ENCODE peak calls at places on chromosome 16, in eight cellular contexts. C is kidney epithelial cell, H is GM12878, T is RWPE1, L is ovary, G is Calu3, E is endothelial cell, I is cardiac fibroblast. R is an unnamed sample.
A peak's percentile ranks its signal among the peaks of the same experiment; 100 is the strongest.

GRCh38 chr16:46733319-46733830 is 14.8 kb downstream of the MYLK3 start:
- DNase-seq in C (no peak), H (no peak), T (no peak), L (no peak), G (no peak), E (no peak), I (no peak), R (no peak)

GRCh38 chr16:66278111-66278531 is 88.4 kb upstream of the CDH5 start:
- DNase-seq in C (no peak), H (no peak), T (peak; percentile 75), L (no peak), G (peak; percentile 93), E (no peak), I (no peak), R (no peak)

GRCh38 chr16:49703494-49703893 is 152.4 kb downstream of the ZNF423 start:
- DNase-seq in C (no peak), H (no peak), T (no peak), L (no peak), G (no peak), E (no peak), I (no peak), R (no peak)

GRCh38 chr16:1596516-1596915 is 15.4 kb downstream of the IFT140 start:
- DNase-seq in C (no peak), H (no peak), T (no peak), L (no peak), G (no peak), E (no peak), I (no peak), R (no peak)

GRCh38 chr16:72987480-72987901 is 60.4 kb downstream of the ZFHX3 start:
- DNase-seq in C (no peak), H (no peak), T (peak; percentile 75), L (no peak), G (no peak), E (no peak), I (no peak), R (no peak)

GRCh38 chr16:2970563-2970962 is 1.4 kb downstream of the PAQR4 start:
- DNase-seq in C (no peak), H (no peak), T (no peak), L (no peak), G (no peak), E (no peak), I (no peak), R (no peak)

GRCh38 chr16:69564845-69565610 is 738 bp upstream of the NFAT5 start:
- DNase-seq in C (no peak), H (no peak), T (no peak), L (no peak), G (no peak), E (no peak), I (no peak), R (no peak)

GRCh38 chr16:68770671-68771070 is 33.6 kb downstream of the CDH1 start:
- DNase-seq in C (no peak), H (no peak), T (no peak), L (no peak), G (no peak), E (no peak), I (no peak), R (no peak)

GRCh38 chr16:50841081-50841886 is 99.4 kb downstream of the CYLD start:
- DNase-seq in C (no peak), H (no peak), T (no peak), L (peak; percentile 39), G (no peak), E (no peak), I (peak; percentile 13), R (no peak)

GRCh38 chr16:75374388-75374787 is 58.9 kb downstream of the CFDP1 start:
- DNase-seq in C (no peak), H (no peak), T (no peak), L (no peak), G (no peak), E (no peak), I (no peak), R (no peak)

GRCh38 chr16:1414532-1415265 is at the start of gene UNKL:
- DNase-seq in C (no peak), H (no peak), T (peak; percentile 80), L (peak; percentile 91), G (peak; percentile 76), E (peak; percentile 86), I (peak; percentile 71), R (peak; percentile 97)

GRCh38 chr16:57297856-57298255 is 13.4 kb upstream of the PLLP start:
- DNase-seq in C (no peak), H (no peak), T (no peak), L (no peak), G (no peak), E (no peak), I (no peak), R (no peak)

GRCh38 chr16:2860826-2861567 is 3.0 kb upstream of the PRSS22 start:
- DNase-seq in C (no peak), H (no peak), T (peak; percentile 26), L (no peak), G (no peak), E (no peak), I (no peak), R (no peak)

GRCh38 chr16:19735074-19735867 is 17.2 kb downstream of the IQCK start:
- DNase-seq in C (no peak), H (no peak), T (no peak), L (no peak), G (no peak), E (no peak), I (no peak), R (no peak)

GRCh38 chr16:16021988-16022682 is 72.7 kb downstream of the ABCC1 start:
- DNase-seq in C (peak; percentile 83), H (no peak), T (peak; percentile 98), L (peak; percentile 97), G (peak; percentile 93), E (no peak), I (peak; percentile 96), R (no peak)

GRCh38 chr16:66432429-66432828 is 5.3 kb downstream of the BEAN1 start:
- DNase-seq in C (no peak), H (no peak), T (no peak), L (no peak), G (no peak), E (no peak), I (no peak), R (no peak)

GRCh38 chr16:90046122-90046970 is 27.1 kb upstream of the DBNDD1 start:
- DNase-seq in C (no peak), H (no peak), T (no peak), L (no peak), G (no peak), E (no peak), I (no peak), R (peak; percentile 23)

GRCh38 chr16:57621521-57622268 is 6.7 kb upstream of the ADGRG1 start:
- DNase-seq in C (no peak), H (no peak), T (no peak), L (peak; percentile 20), G (peak; percentile 66), E (no peak), I (no peak), R (no peak)

DNA sequence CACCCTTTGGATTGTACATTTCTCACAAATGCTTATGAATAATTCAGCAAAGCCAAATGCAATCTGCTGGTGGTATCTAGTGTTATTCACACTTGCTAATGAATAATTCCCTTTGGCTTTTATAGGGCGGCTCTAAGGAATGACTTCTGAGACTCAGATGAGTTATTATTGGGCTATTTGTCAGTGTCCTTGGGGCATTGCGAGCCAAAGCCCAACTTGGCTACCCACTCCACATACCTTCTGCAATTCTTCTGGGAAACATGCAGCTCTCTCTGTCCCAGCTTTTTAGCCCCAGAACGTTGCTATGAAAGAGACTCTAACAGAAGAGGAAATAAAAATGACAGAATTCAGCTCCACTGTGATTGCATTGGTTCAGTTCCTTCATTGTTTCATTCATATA is 41.2 kb downstream of the FTO start:
- DNase-seq in C (no peak), H (no peak), T (peak; percentile 27), L (no peak), G (no peak), E (no peak), I (peak; percentile 59), R (no peak)
- TF ChIP-seq CTCF in C (no peak), H (no peak), T (no peak), L (no peak), G (no peak), E (no peak), I (no peak), R (no peak)

DNA sequence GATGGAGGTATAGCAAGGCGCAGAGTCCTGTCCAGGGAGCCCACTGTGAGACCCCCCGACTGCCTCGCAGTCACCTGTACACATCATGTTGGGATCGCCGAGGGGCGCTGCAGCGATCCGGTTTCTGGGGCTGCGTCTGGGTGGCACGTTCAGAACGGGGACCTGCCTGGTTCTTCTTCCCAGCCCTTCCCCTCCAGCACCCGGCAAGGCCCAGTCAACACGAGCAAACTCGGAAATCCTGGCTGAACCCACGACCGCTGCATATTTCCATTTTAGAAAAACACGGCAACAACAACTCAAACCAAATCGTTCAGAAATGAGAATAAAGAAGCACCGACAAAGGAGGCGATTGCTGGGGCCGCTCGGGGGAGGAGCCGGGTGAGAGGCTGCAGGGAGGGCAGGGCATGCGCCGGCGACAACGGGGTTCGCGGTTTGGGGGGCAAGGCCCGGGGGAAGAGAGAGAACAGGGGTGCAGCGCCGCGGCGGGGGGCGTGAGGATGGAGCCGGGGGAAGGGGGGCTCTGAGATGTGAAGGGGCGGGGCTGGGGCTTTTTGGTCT is 597 bp downstream of the HSDL1 start:
- DNase-seq in C (no peak), H (no peak), T (peak; percentile 22), L (peak; percentile 50), G (peak; percentile 51), E (peak; percentile 33), I (peak; percentile 20), R (peak; percentile 46)
- TF ChIP-seq CTCF in C (peak; percentile 42), H (peak; percentile 8), T (peak; percentile 16), L (no peak), G (no peak), E (no peak), I (peak; percentile 7), R (no peak)

GRCh38 chr16:87384162-87384999 is 805 bp upstream of the FBXO31 start:
- DNase-seq in C (no peak), H (no peak), T (peak; percentile 26), L (no peak), G (peak; percentile 65), E (peak; percentile 55), I (no peak), R (peak; percentile 85)
- TF ChIP-seq CTCF in C (no peak), H (peak; percentile 7), T (no peak), L (no peak), G (no peak), E (no peak), I (no peak), R (no peak)

GRCh38 chr16:85759136-85759535 is 8.2 kb upstream of the C16orf74 start:
- DNase-seq in C (no peak), H (no peak), T (no peak), L (no peak), G (no peak), E (no peak), I (no peak), R (no peak)

GRCh38 chr16:85757341-85757822 is 6.5 kb upstream of the C16orf74 start:
- DNase-seq in C (peak; percentile 16), H (peak; percentile 57), T (no peak), L (no peak), G (no peak), E (no peak), I (no peak), R (peak; percentile 58)

GRCh38 chr16:85762970-85763369 is 12.1 kb upstream of the C16orf74 start:
- DNase-seq in C (no peak), H (no peak), T (no peak), L (no peak), G (no peak), E (no peak), I (no peak), R (no peak)

GRCh38 chr16:85761866-85762265 is 11.0 kb upstream of the C16orf74 start:
- DNase-seq in C (no peak), H (no peak), T (no peak), L (no peak), G (no peak), E (no peak), I (no peak), R (no peak)

GRCh38 chr16:85759631-85760419 is 8.9 kb upstream of the C16orf74 start:
- DNase-seq in C (no peak), H (no peak), T (no peak), L (no peak), G (peak; percentile 85), E (peak; percentile 33), I (no peak), R (peak; percentile 66)
- TF ChIP-seq CTCF in C (peak; percentile 45), H (peak; percentile 83), T (peak; percentile 43), L (no peak), G (peak; percentile 87), E (peak; percentile 51), I (peak; percentile 60), R (peak; percentile 79)

R was measured in GM20000.